ENCODE peak calls at places on chromosomes 7 and 10, in ten cellular contexts. One of them, this sample, is unnamed.

GRCh38 chr7:66296555-66296954 is 91.4 kb downstream of the TPST1 start:
- DNase-seq in stimulated activated CD8-positive, alpha-beta memory T cell treated with anti-CD3 and anti-CD28 coated beads, Interleukin-15, amount 100 ng/mL, for 4 hours: no peak
- DNase-seq in spleen: no peak
- DNase-seq in memory B cell: no peak
- DNase-seq in GM20000: no peak
- DNase-seq in Right ventricle myocardium superior: no peak
- DNase-seq in NCI-H82: no peak
- DNase-seq in ecto neural progenitor cell: no peak
- DNase-seq in BJ: no peak
- DNase-seq in nephron progenitor cell: no peak
- DNase-seq in this sample: no peak

GRCh38 chr10:34988397-34989067 is 101.6 kb downstream of the CUL2 start:
- DNase-seq in stimulated activated CD8-positive, alpha-beta memory T cell treated with anti-CD3 and anti-CD28 coated beads, Interleukin-15, amount 100 ng/mL, for 4 hours: no peak
- DNase-seq in spleen: no peak
- DNase-seq in memory B cell: no peak
- DNase-seq in GM20000: no peak
- DNase-seq in Right ventricle myocardium superior: no peak
- DNase-seq in NCI-H82: peak; percentile 43
- DNase-seq in ecto neural progenitor cell: no peak
- DNase-seq in BJ: no peak
- DNase-seq in nephron progenitor cell: no peak
- DNase-seq in this sample: no peak

GRCh38 chr10:30185916-30186315 is 126.5 kb upstream of the JCAD start:
- DNase-seq in stimulated activated CD8-positive, alpha-beta memory T cell treated with anti-CD3 and anti-CD28 coated beads, Interleukin-15, amount 100 ng/mL, for 4 hours: no peak
- DNase-seq in spleen: no peak
- DNase-seq in memory B cell: no peak
- DNase-seq in GM20000: no peak
- DNase-seq in Right ventricle myocardium superior: no peak
- DNase-seq in NCI-H82: no peak
- DNase-seq in ecto neural progenitor cell: no peak
- DNase-seq in BJ: peak; percentile 80
- DNase-seq in nephron progenitor cell: no peak
- DNase-seq in this sample: no peak

GRCh38 chr10:58348571-58349033 is 13.8 kb downstream of the UBE2D1 start:
- DNase-seq in stimulated activated CD8-positive, alpha-beta memory T cell treated with anti-CD3 and anti-CD28 coated beads, Interleukin-15, amount 100 ng/mL, for 4 hours: no peak
- DNase-seq in spleen: no peak
- DNase-seq in memory B cell: no peak
- DNase-seq in GM20000: no peak
- DNase-seq in Right ventricle myocardium superior: no peak
- DNase-seq in NCI-H82: peak; percentile 18
- DNase-seq in ecto neural progenitor cell: no peak
- DNase-seq in BJ: no peak
- DNase-seq in nephron progenitor cell: no peak
- DNase-seq in this sample: no peak

GRCh38 chr10:122688293-122688989 is 11.2 kb downstream of the C10orf120 start:
- DNase-seq in stimulated activated CD8-positive, alpha-beta memory T cell treated with anti-CD3 and anti-CD28 coated beads, Interleukin-15, amount 100 ng/mL, for 4 hours: no peak
- DNase-seq in spleen: no peak
- DNase-seq in memory B cell: no peak
- DNase-seq in GM20000: no peak
- DNase-seq in Right ventricle myocardium superior: no peak
- DNase-seq in NCI-H82: no peak
- DNase-seq in ecto neural progenitor cell: no peak
- DNase-seq in BJ: no peak
- DNase-seq in nephron progenitor cell: no peak
- DNase-seq in this sample: no peak

GRCh38 chr7:128920913-128921582 is 10.5 kb upstream of the KCP start:
- DNase-seq in stimulated activated CD8-positive, alpha-beta memory T cell treated with anti-CD3 and anti-CD28 coated beads, Interleukin-15, amount 100 ng/mL, for 4 hours: no peak
- DNase-seq in spleen: peak; percentile 70
- DNase-seq in memory B cell: no peak
- DNase-seq in GM20000: no peak
- DNase-seq in Right ventricle myocardium superior: peak; percentile 41
- DNase-seq in NCI-H82: no peak
- DNase-seq in ecto neural progenitor cell: peak; percentile 37
- DNase-seq in BJ: no peak
- DNase-seq in nephron progenitor cell: no peak
- DNase-seq in this sample: no peak

GRCh38 chr7:1641173-1641572 is 28.9 kb upstream of the ELFN1 start:
- DNase-seq in stimulated activated CD8-positive, alpha-beta memory T cell treated with anti-CD3 and anti-CD28 coated beads, Interleukin-15, amount 100 ng/mL, for 4 hours: no peak
- DNase-seq in spleen: no peak
- DNase-seq in memory B cell: no peak
- DNase-seq in GM20000: no peak
- DNase-seq in Right ventricle myocardium superior: no peak
- DNase-seq in NCI-H82: no peak
- DNase-seq in ecto neural progenitor cell: no peak
- DNase-seq in BJ: no peak
- DNase-seq in nephron progenitor cell: no peak
- DNase-seq in this sample: no peak

GRCh38 chr10:124385627-124386185 is 33.0 kb downstream of the OAT start:
- DNase-seq in stimulated activated CD8-positive, alpha-beta memory T cell treated with anti-CD3 and anti-CD28 coated beads, Interleukin-15, amount 100 ng/mL, for 4 hours: no peak
- DNase-seq in spleen: peak; percentile 59
- DNase-seq in memory B cell: no peak
- DNase-seq in GM20000: no peak
- DNase-seq in Right ventricle myocardium superior: no peak
- DNase-seq in NCI-H82: no peak
- DNase-seq in ecto neural progenitor cell: no peak
- DNase-seq in BJ: no peak
- DNase-seq in nephron progenitor cell: no peak
- DNase-seq in this sample: no peak

GRCh38 chr10:111261066-111261465 is 184.2 kb downstream of the ADRA2A start:
- DNase-seq in stimulated activated CD8-positive, alpha-beta memory T cell treated with anti-CD3 and anti-CD28 coated beads, Interleukin-15, amount 100 ng/mL, for 4 hours: no peak
- DNase-seq in spleen: no peak
- DNase-seq in memory B cell: no peak
- DNase-seq in GM20000: no peak
- DNase-seq in Right ventricle myocardium superior: no peak
- DNase-seq in NCI-H82: no peak
- DNase-seq in ecto neural progenitor cell: no peak
- DNase-seq in BJ: no peak
- DNase-seq in nephron progenitor cell: no peak
- DNase-seq in this sample: no peak

GRCh38 chr7:157414702-157415096 is 77.9 kb downstream of the DNAJB6 start:
- DNase-seq in stimulated activated CD8-positive, alpha-beta memory T cell treated with anti-CD3 and anti-CD28 coated beads, Interleukin-15, amount 100 ng/mL, for 4 hours: no peak
- DNase-seq in spleen: no peak
- DNase-seq in memory B cell: no peak
- DNase-seq in GM20000: no peak
- DNase-seq in Right ventricle myocardium superior: peak; percentile 36
- DNase-seq in NCI-H82: no peak
- DNase-seq in ecto neural progenitor cell: no peak
- DNase-seq in BJ: no peak
- DNase-seq in nephron progenitor cell: no peak
- DNase-seq in this sample: no peak